ENCODE peak calls at places on chromosomes 6 and 20, in ten cellular contexts. P, Z, G, K, Q, T, Y, U, W and E are unnamed samples.

GRCh38 chr20:20083796-20084195 is 31.5 kb downstream of the CFAP61 start:
- DNase-seq in P (no peak), Z (peak; percentile 35), G (no peak), K (peak; percentile 64), Q (no peak), T (peak; percentile 34), Y (no peak), U (peak; percentile 2), W (no peak), E (peak; percentile 43)

GRCh38 chr6:137218473-137218916 is 690 bp downstream of the IFNGR1 start:
- DNase-seq in P (peak; percentile 32), Z (peak; percentile 57), G (peak; percentile 83), K (peak; percentile 60), Q (peak; percentile 9), T (peak; percentile 76), Y (no peak), U (peak; percentile 66), W (peak; percentile 76), E (peak; percentile 48)

GRCh38 chr6:129102741-129103140 is 219.8 kb downstream of the LAMA2 start:
- DNase-seq in P (peak; percentile 65), Z (no peak), G (peak; percentile 76), K (no peak), Q (no peak), T (peak; percentile 71), Y (no peak), U (no peak), W (no peak), E (no peak)

GRCh38 chr20:53322651-53323050 is 271.0 kb downstream of the ZNF217 start:
- DNase-seq in P (no peak), Z (no peak), G (no peak), K (no peak), Q (no peak), T (peak; percentile 16), Y (no peak), U (no peak), W (peak; percentile 62), E (no peak)

GRCh38 chr6:113364781-113365545 is 492.2 kb upstream of the MARCKS start:
- DNase-seq in P (no peak), Z (peak; percentile 57), G (no peak), K (peak; percentile 29), Q (no peak), T (peak; percentile 59), Y (no peak), U (no peak), W (no peak), E (no peak)

GRCh38 chr6:169097336-169098052 is 156.2 kb downstream of the THBS2 start:
- DNase-seq in P (no peak), Z (peak; percentile 99), G (no peak), K (peak; percentile 58), Q (no peak), T (peak; percentile 98), Y (no peak), U (no peak), W (no peak), E (no peak)

GRCh38 chr6:118896339-118897136 is 2.6 kb downstream of the ASF1A start:
- DNase-seq in P (no peak), Z (peak; percentile 73), G (no peak), K (peak; percentile 65), Q (no peak), T (peak; percentile 63), Y (no peak), U (no peak), W (no peak), E (peak; percentile 42)

GRCh38 chr6:26104457-26105108 is 17.4 kb downstream of the HFE start:
- DNase-seq in P (no peak), Z (no peak), G (no peak), K (peak; percentile 46), Q (no peak), T (no peak), Y (peak; percentile 39), U (no peak), W (peak; percentile 55), E (no peak)

GRCh38 chr6:155301867-155302266 is 12.4 kb downstream of the TFB1M start:
- DNase-seq in P (no peak), Z (peak; percentile 83), G (no peak), K (no peak), Q (no peak), T (peak; percentile 37), Y (no peak), U (no peak), W (no peak), E (no peak)

GRCh38 chr6:14022673-14023072 is 94.9 kb upstream of the CD83 start:
- DNase-seq in P (no peak), Z (no peak), G (no peak), K (no peak), Q (no peak), T (no peak), Y (no peak), U (no peak), W (no peak), E (no peak)

GRCh38 chr6:112562348-112563220 is 215.5 kb downstream of the RFPL4B start:
- DNase-seq in P (no peak), Z (peak; percentile 35), G (peak; percentile 64), K (no peak), Q (no peak), T (no peak), Y (no peak), U (no peak), W (no peak), E (no peak)

GRCh38 chr20:2401527-2401926 is 20.8 kb downstream of the TGM6 start:
- DNase-seq in P (no peak), Z (no peak), G (no peak), K (no peak), Q (no peak), T (no peak), Y (no peak), U (no peak), W (no peak), E (no peak)

GRCh38 chr20:2399390-2399789 is 18.7 kb downstream of the TGM6 start:
- DNase-seq in P (no peak), Z (no peak), G (no peak), K (no peak), Q (no peak), T (no peak), Y (no peak), U (no peak), W (no peak), E (no peak)

GRCh38 chr20:2400290-2400689 is 19.6 kb downstream of the TGM6 start:
- DNase-seq in P (no peak), Z (no peak), G (no peak), K (no peak), Q (no peak), T (no peak), Y (no peak), U (no peak), W (no peak), E (no peak)

GRCh38 chr20:2403291-2404052 is 22.8 kb downstream of the TGM6 start:
- DNase-seq in P (no peak), Z (no peak), G (peak; percentile 30), K (no peak), Q (no peak), T (no peak), Y (no peak), U (no peak), W (no peak), E (no peak)

GRCh38 chr20:2402271-2402980 is 21.7 kb downstream of the TGM6 start:
- DNase-seq in P (no peak), Z (peak; percentile 43), G (peak; percentile 6), K (peak; percentile 66), Q (no peak), T (peak; percentile 42), Y (no peak), U (no peak), W (no peak), E (no peak)
- TF ChIP-seq CTCF in P (peak; percentile 21), Z (peak; percentile 47), G (no peak), K (peak; percentile 74), Q (peak; percentile 36), T (peak; percentile 30), Y (peak; percentile 44), U (peak; percentile 19), W (no peak), E (no peak)

DNA sequence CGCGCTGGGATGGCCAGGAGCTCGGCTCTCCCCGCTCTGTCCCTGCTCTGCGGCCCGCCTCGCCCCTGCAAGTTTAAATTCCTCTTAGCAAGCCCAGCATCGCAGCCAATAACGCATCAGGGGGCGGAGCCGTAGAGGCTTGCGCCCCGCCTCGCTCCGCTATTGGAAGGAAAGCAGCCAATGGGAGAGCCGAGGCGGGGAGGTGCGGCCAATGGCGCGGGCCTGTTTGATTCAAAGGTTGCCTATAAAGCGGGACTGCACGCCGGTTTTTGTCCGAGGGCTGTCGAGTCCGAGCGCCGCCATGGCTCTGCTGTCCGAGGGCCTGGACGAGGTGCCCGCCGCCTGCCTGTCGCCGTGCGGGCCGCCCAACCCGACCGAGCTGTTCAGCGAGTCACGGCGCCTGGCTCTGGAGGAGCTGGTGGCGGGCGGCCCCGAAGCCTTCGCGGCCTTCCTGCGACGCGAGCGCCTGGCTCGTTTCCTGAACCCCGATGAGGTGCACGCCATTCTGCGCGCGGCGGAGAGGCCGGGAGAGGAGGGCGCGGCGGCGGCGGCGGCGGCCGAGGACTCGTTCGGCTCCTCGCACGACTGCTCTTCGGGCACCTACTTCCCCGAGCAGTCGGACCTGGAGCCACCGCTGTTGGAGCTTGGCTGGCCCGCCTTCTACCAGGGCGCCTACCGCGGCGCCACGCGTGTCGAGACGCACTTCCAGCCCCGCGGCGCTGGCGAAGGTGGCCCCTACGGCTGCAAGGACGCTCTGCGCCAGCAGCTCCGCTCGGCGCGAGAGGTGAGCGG is at the start of gene FAM83D:
- DNase-seq in P (peak; percentile 91), Z (peak; percentile 99), G (peak; percentile 98), K (peak; percentile 99), Q (peak; percentile 94), T (peak; percentile 98), Y (peak; percentile 99), U (peak; percentile 92), W (peak; percentile 99), E (peak; percentile 99)
- TF ChIP-seq CTCF in P (peak; percentile 94), Z (no peak), G (no peak), K (peak; percentile 10), Q (no peak), T (no peak), Y (peak; percentile 21), U (no peak), W (no peak), E (no peak)

GRCh38 chr6:53014744-53015143 is 19.7 kb upstream of the GSTA4 start:
- DNase-seq in P (no peak), Z (no peak), G (no peak), K (no peak), Q (no peak), T (no peak), Y (no peak), U (no peak), W (no peak), E (no peak)
- TF ChIP-seq CTCF in P (no peak), Z (no peak), G (no peak), K (no peak), Q (no peak), T (no peak), Y (no peak), U (no peak), W (no peak), E (no peak)

DNA sequence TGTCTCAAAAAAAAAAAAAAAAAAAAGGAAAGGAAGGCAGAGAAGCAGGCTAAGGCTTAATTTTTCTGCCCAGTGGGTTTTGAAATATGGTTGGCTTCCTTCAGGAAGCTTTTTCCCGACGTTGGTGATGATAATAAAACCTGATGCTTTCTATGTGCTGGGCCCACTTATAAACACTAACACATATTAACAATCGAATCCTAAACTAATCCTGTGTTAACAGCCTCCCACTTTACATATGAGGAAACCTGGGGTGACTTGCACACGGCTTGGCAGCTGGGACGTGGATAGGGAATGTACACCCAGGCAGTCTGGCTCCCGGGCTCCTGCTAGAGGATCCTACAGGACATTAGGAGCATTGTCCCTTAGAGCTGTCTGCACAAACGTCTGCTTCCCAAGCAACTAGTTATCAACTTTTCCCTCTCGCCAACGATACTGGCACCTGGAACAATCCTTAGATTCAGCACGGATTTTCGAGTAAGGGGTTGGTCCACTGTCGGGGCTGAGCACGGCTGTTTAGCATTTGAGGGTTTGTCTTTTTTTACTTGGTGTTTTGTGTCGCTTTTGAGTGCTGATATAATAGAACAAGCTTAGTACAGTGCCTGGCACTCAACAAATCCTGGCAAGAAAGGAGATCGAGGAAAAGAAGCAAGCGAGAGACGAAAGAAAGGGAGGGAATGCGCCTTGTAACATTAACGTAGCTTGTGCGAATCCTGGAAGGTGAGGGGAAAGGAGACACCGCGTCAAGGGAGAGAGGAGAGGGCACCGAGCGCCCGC is 622 bp upstream of the KIZ start:
- DNase-seq in P (peak; percentile 32), Z (no peak), G (peak; percentile 78), K (peak; percentile 62), Q (peak; percentile 34), T (peak; percentile 48), Y (no peak), U (no peak), W (no peak), E (peak; percentile 12)
- TF ChIP-seq CTCF in P (peak; percentile 8), Z (no peak), G (peak; percentile 35), K (peak; percentile 37), Q (no peak), T (peak; percentile 12), Y (no peak), U (no peak), W (no peak), E (no peak)